ENCODE peak calls at places on chromosomes 16 and 17, in seven cellular contexts. One of them, this sample, is unnamed.
A peak's percentile ranks its signal among the peaks of the same experiment; 100 is the strongest.

GRCh38 chr17:40717776-40718175 is 14.2 kb upstream of the KRT24 start:
- DNase-seq in transverse colon: no peak
- DNase-seq in HepG2: no peak
- DNase-seq in prostate gland: no peak
- DNase-seq in GM12878: no peak
- DNase-seq in breast epithelium: no peak
- DNase-seq in esophagus muscularis mucosa: no peak
- DNase-seq in this sample: no peak

GRCh38 chr17:78351449-78352006 is 8.3 kb downstream of the SOCS3 start:
- DNase-seq in GM12878: no peak
- DNase-seq in transverse colon: peak; percentile 89
- DNase-seq in esophagus muscularis mucosa: peak; percentile 99
- DNase-seq in breast epithelium: peak; percentile 81
- DNase-seq in HepG2: peak; percentile 63
- DNase-seq in prostate gland: peak; percentile 91
- DNase-seq in this sample: peak; percentile 73

GRCh38 chr17:4988168-4988567 is 693 bp upstream of the CAMTA2 start:
- DNase-seq in prostate gland: no peak
- DNase-seq in GM12878: no peak
- DNase-seq in HepG2: no peak
- DNase-seq in transverse colon: no peak
- DNase-seq in esophagus muscularis mucosa: no peak
- DNase-seq in breast epithelium: no peak
- DNase-seq in this sample: no peak

GRCh38 chr17:41655611-41656111 is 31.3 kb upstream of the KRT17 start:
- DNase-seq in HepG2: no peak
- DNase-seq in GM12878: no peak
- DNase-seq in transverse colon: peak; percentile 94
- DNase-seq in breast epithelium: peak; percentile 99
- DNase-seq in prostate gland: peak; percentile 97
- DNase-seq in esophagus muscularis mucosa: no peak
- DNase-seq in this sample: peak; percentile 92

GRCh38 chr16:17519556-17519955 is 48.8 kb upstream of the XYLT1 start:
- DNase-seq in esophagus muscularis mucosa: no peak
- DNase-seq in GM12878: no peak
- DNase-seq in prostate gland: no peak
- DNase-seq in breast epithelium: no peak
- DNase-seq in HepG2: no peak
- DNase-seq in transverse colon: no peak
- DNase-seq in this sample: no peak

GRCh38 chr17:72996791-72997190 is 95.7 kb downstream of the SLC39A11 start:
- DNase-seq in esophagus muscularis mucosa: no peak
- DNase-seq in breast epithelium: no peak
- DNase-seq in GM12878: no peak
- DNase-seq in transverse colon: no peak
- DNase-seq in HepG2: no peak
- DNase-seq in prostate gland: no peak
- DNase-seq in this sample: no peak

GRCh38 chr17:45143767-45144198 is 4.5 kb upstream of the HEXIM1 start:
- DNase-seq in breast epithelium: peak; percentile 85
- DNase-seq in transverse colon: peak; percentile 78
- DNase-seq in esophagus muscularis mucosa: peak; percentile 98
- DNase-seq in prostate gland: peak; percentile 89
- DNase-seq in GM12878: no peak
- DNase-seq in HepG2: no peak
- DNase-seq in this sample: peak; percentile 65

GRCh38 chr17:43809121-43809520 is 23.8 kb downstream of the MPP3 start:
- DNase-seq in esophagus muscularis mucosa: no peak
- DNase-seq in GM12878: no peak
- DNase-seq in prostate gland: no peak
- DNase-seq in breast epithelium: no peak
- DNase-seq in transverse colon: no peak
- DNase-seq in HepG2: no peak
- DNase-seq in this sample: no peak

GRCh38 chr16:8622315-8622656 is 788 bp downstream of the METTL22 start:
- DNase-seq in esophagus muscularis mucosa: no peak
- DNase-seq in prostate gland: no peak
- DNase-seq in GM12878: no peak
- DNase-seq in HepG2: no peak
- DNase-seq in breast epithelium: no peak
- DNase-seq in transverse colon: no peak
- DNase-seq in this sample: no peak

GRCh38 chr16:75924397-75924796 is 198.1 kb upstream of the CPHXL start:
- DNase-seq in HepG2: no peak
- DNase-seq in prostate gland: no peak
- DNase-seq in transverse colon: no peak
- DNase-seq in breast epithelium: no peak
- DNase-seq in esophagus muscularis mucosa: no peak
- DNase-seq in GM12878: no peak
- DNase-seq in this sample: no peak

GRCh38 chr16:86355538-86355937 is 154.8 kb upstream of the FOXF1 start:
- DNase-seq in breast epithelium: no peak
- DNase-seq in prostate gland: no peak
- DNase-seq in HepG2: no peak
- DNase-seq in esophagus muscularis mucosa: no peak
- DNase-seq in GM12878: no peak
- DNase-seq in transverse colon: no peak
- DNase-seq in this sample: no peak

GRCh38 chr16:22814330-22815105 is 556 bp downstream of the HS3ST2 start:
- DNase-seq in prostate gland: no peak
- DNase-seq in esophagus muscularis mucosa: no peak
- DNase-seq in GM12878: no peak
- DNase-seq in breast epithelium: no peak
- DNase-seq in HepG2: no peak
- DNase-seq in transverse colon: no peak
- DNase-seq in this sample: no peak

GRCh38 chr16:66207139-66207863 is 159.2 kb upstream of the CDH5 start:
- DNase-seq in HepG2: no peak
- DNase-seq in esophagus muscularis mucosa: peak; percentile 87
- DNase-seq in breast epithelium: no peak
- DNase-seq in prostate gland: no peak
- DNase-seq in transverse colon: no peak
- DNase-seq in GM12878: no peak
- DNase-seq in this sample: no peak

GRCh38 chr16:2692948-2693651 is 10.8 kb downstream of the KCTD5 start:
- DNase-seq in esophagus muscularis mucosa: no peak
- DNase-seq in GM12878: no peak
- DNase-seq in breast epithelium: no peak
- DNase-seq in HepG2: no peak
- DNase-seq in transverse colon: peak; percentile 36
- DNase-seq in prostate gland: no peak
- DNase-seq in this sample: peak; percentile 48

GRCh38 chr16:14337303-14338191 is 266.4 kb downstream of the MRTFB start:
- DNase-seq in transverse colon: no peak
- DNase-seq in esophagus muscularis mucosa: no peak
- DNase-seq in breast epithelium: no peak
- DNase-seq in prostate gland: peak; percentile 17
- DNase-seq in HepG2: peak; percentile 73
- DNase-seq in GM12878: no peak
- DNase-seq in this sample: no peak

GRCh38 chr16:74999683-75000480 is 1.1 kb downstream of the ZNRF1 start:
- DNase-seq in prostate gland: peak; percentile 58
- DNase-seq in esophagus muscularis mucosa: no peak
- DNase-seq in breast epithelium: peak; percentile 66
- DNase-seq in GM12878: no peak
- DNase-seq in transverse colon: peak; percentile 69
- DNase-seq in HepG2: peak; percentile 44
- DNase-seq in this sample: peak; percentile 65

GRCh38 chr17:32277284-32277683 is 11.7 kb downstream of the RHBDL3 start:
- DNase-seq in esophagus muscularis mucosa: no peak
- DNase-seq in HepG2: no peak
- DNase-seq in prostate gland: no peak
- DNase-seq in transverse colon: no peak
- DNase-seq in breast epithelium: no peak
- DNase-seq in GM12878: no peak
- DNase-seq in this sample: no peak

GRCh38 chr17:77182205-77182604 is 41.4 kb downstream of the SEC14L1 start:
- DNase-seq in GM12878: no peak
- DNase-seq in transverse colon: no peak
- DNase-seq in breast epithelium: no peak
- DNase-seq in prostate gland: no peak
- DNase-seq in esophagus muscularis mucosa: no peak
- DNase-seq in HepG2: no peak
- DNase-seq in this sample: no peak

GRCh38 chr17:1638624-1639300 is 6.8 kb downstream of the SCARF1 start:
- DNase-seq in GM12878: no peak
- DNase-seq in prostate gland: no peak
- DNase-seq in transverse colon: no peak
- DNase-seq in HepG2: no peak
- DNase-seq in breast epithelium: no peak
- DNase-seq in esophagus muscularis mucosa: no peak
- DNase-seq in this sample: no peak

GRCh38 chr16:86825631-86826030 is 247.3 kb downstream of the FOXL1 start:
- DNase-seq in breast epithelium: no peak
- DNase-seq in transverse colon: no peak
- DNase-seq in prostate gland: no peak
- DNase-seq in HepG2: no peak
- DNase-seq in esophagus muscularis mucosa: no peak
- DNase-seq in GM12878: no peak
- DNase-seq in this sample: no peak

DNA sequence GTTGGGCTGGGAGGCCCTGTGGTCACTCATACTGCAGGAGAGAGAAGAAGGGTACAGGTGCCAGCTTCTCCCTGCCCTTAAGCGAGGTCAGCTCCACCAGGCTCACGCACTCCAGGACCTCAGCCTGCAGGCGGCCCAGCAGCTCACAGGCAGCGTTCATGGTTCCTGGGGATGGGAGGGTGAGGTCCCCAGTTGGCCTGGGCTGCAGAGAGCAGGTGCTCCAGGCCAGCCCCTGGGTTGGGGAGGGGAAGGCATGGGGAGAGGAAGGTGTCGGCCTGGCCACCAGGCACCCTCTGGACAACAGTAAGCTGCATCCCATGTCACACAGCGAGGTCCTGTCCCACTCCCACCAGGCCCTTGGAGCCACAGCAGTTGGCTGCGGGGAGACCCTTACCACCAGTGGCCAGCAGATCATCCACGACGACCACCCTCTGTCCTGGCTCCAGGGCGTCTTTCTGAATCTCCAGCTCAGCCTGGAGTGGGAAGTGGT is 2.0 kb downstream of the APRT start:
- DNase-seq in GM12878: no peak
- DNase-seq in breast epithelium: no peak
- DNase-seq in esophagus muscularis mucosa: no peak
- DNase-seq in transverse colon: no peak
- DNase-seq in prostate gland: no peak
- DNase-seq in HepG2: no peak
- DNase-seq in this sample: no peak
- TF ChIP-seq POLR2AphosphoS5 in GM12878: no peak
- TF ChIP-seq POLR2AphosphoS5 in breast epithelium: no peak
- TF ChIP-seq POLR2AphosphoS5 in esophagus muscularis mucosa: no peak
- TF ChIP-seq POLR2AphosphoS5 in transverse colon: no peak
- TF ChIP-seq POLR2AphosphoS5 in prostate gland: no peak
- TF ChIP-seq POLR2AphosphoS5 in HepG2: peak; percentile 60
- TF ChIP-seq POLR2AphosphoS5 in this sample: no peak

DNA sequence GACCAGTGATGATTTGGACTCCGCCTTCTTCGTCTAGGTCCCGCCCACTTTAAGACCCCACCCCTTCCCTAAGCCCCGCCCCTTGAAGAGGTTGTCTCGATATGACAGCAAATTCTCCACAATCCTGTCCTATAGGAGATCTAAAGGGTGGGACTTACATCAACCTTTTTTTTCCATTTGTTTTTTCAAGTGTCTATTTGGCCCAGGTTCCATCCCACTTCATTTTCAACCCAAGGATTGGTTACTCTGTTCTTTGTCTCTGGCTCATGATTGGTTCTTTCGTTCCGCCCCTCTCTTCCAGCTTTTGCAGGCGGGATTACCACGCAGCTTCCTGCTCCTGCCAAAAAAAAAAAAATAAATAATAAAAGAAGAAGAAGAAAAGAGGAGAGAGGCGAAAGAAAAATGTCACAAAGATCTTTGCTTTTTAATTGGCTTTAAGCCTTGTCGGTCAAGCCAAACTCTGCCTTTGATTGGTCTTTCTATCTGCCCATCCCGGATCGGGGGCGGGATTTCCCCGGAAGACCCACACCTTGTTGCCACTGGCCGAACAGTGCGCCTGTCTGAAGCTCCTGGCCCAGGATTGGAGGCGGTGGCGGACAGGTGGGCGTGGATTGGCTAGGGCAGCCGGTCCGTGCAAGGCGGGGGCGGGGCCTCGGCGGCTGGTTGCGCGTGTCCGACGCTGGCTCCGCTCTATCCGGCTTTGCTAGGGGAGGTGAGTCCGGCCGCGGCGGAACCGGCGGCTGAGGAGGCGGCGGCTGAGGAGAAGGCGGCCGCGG is 1.2 kb upstream of the NLK start:
- DNase-seq in transverse colon: peak; percentile 100
- DNase-seq in breast epithelium: peak; percentile 99
- DNase-seq in GM12878: peak; percentile 97
- DNase-seq in HepG2: peak; percentile 99
- DNase-seq in prostate gland: peak; percentile 99
- DNase-seq in esophagus muscularis mucosa: peak; percentile 100
- DNase-seq in this sample: peak; percentile 99
- TF ChIP-seq POLR2A in transverse colon: peak; percentile 64
- TF ChIP-seq POLR2A in breast epithelium: no peak
- TF ChIP-seq POLR2A in GM12878: peak; percentile 94
- TF ChIP-seq POLR2A in HepG2: peak; percentile 40
- TF ChIP-seq POLR2A in prostate gland: peak; percentile 67
- TF ChIP-seq POLR2A in esophagus muscularis mucosa: no peak
- TF ChIP-seq POLR2A in this sample: no peak

GRCh38 chr16:11748023-11748403 is 5.4 kb upstream of the TXNDC11 start:
- DNase-seq in prostate gland: no peak
- DNase-seq in transverse colon: no peak
- DNase-seq in esophagus muscularis mucosa: no peak
- DNase-seq in GM12878: no peak
- DNase-seq in HepG2: no peak
- DNase-seq in breast epithelium: no peak
- DNase-seq in this sample: no peak

GRCh38 chr16:11755022-11755760 is 12.5 kb upstream of the TXNDC11 start:
- DNase-seq in HepG2: no peak
- DNase-seq in breast epithelium: no peak
- DNase-seq in GM12878: no peak
- DNase-seq in prostate gland: no peak
- DNase-seq in transverse colon: no peak
- DNase-seq in esophagus muscularis mucosa: no peak
- DNase-seq in this sample: no peak

GRCh38 chr16:11752856-11753255 is 10.2 kb upstream of the TXNDC11 start:
- DNase-seq in HepG2: no peak
- DNase-seq in esophagus muscularis mucosa: no peak
- DNase-seq in prostate gland: peak; percentile 37
- DNase-seq in breast epithelium: no peak
- DNase-seq in transverse colon: no peak
- DNase-seq in GM12878: no peak
- DNase-seq in this sample: no peak

GRCh38 chr16:11748404-11749254 is 6.0 kb upstream of the TXNDC11 start:
- DNase-seq in breast epithelium: no peak
- DNase-seq in transverse colon: peak; percentile 59
- DNase-seq in GM12878: no peak
- DNase-seq in prostate gland: no peak
- DNase-seq in HepG2: peak; percentile 93
- DNase-seq in esophagus muscularis mucosa: no peak
- DNase-seq in this sample: no peak

GRCh38 chr16:11750056-11750455 is 7.4 kb upstream of the TXNDC11 start:
- DNase-seq in esophagus muscularis mucosa: no peak
- DNase-seq in transverse colon: no peak
- DNase-seq in prostate gland: no peak
- DNase-seq in GM12878: no peak
- DNase-seq in breast epithelium: no peak
- DNase-seq in HepG2: no peak
- DNase-seq in this sample: no peak
- TF ChIP-seq POLR2AphosphoS5 in esophagus muscularis mucosa: no peak
- TF ChIP-seq POLR2AphosphoS5 in transverse colon: no peak
- TF ChIP-seq POLR2AphosphoS5 in prostate gland: no peak
- TF ChIP-seq POLR2AphosphoS5 in GM12878: peak; percentile 45
- TF ChIP-seq POLR2AphosphoS5 in breast epithelium: no peak
- TF ChIP-seq POLR2AphosphoS5 in HepG2: no peak
- TF ChIP-seq POLR2AphosphoS5 in this sample: no peak

GRCh38 chr17:63833026-63833740 is 5.7 kb upstream of the FTSJ3 start:
- DNase-seq in transverse colon: no peak
- DNase-seq in breast epithelium: no peak
- DNase-seq in GM12878: no peak
- DNase-seq in esophagus muscularis mucosa: no peak
- DNase-seq in prostate gland: no peak
- DNase-seq in HepG2: no peak
- DNase-seq in this sample: no peak
- TF ChIP-seq POLR2A in transverse colon: no peak
- TF ChIP-seq POLR2A in breast epithelium: no peak
- TF ChIP-seq POLR2A in GM12878: peak; percentile 11
- TF ChIP-seq POLR2A in esophagus muscularis mucosa: no peak
- TF ChIP-seq POLR2A in prostate gland: no peak
- TF ChIP-seq POLR2A in HepG2: peak; percentile 14
- TF ChIP-seq POLR2A in this sample: no peak